ENCODE peak calls at places on chromosome 22, in five cellular contexts. W is GM19239; T is H9; H is activated CD4-positive, alpha-beta T cell treated with anti-CD3 and anti-CD28 coated beads, Interleukin-2, amount 50 U/mL, for 24 hours; S is DND-41. Z is an unnamed sample.
A peak's percentile ranks its signal among the peaks of the same experiment; 100 is the strongest.

GRCh38 chr22:27008454-27008853 is 351.1 kb downstream of the MIAT start:
- DNase-seq in T (no peak), H (no peak), W (no peak), S (no peak), Z (no peak)

GRCh38 chr22:23233746-23234408 is 53.6 kb downstream of the BCR start:
- DNase-seq in S (no peak), W (no peak), H (no peak), T (no peak), Z (peak; percentile 46)

GRCh38 chr22:24961217-24961844 is 8.8 kb downstream of the KIAA1671 start:
- DNase-seq in W (no peak), T (no peak), H (no peak), S (no peak), Z (no peak)

GRCh38 chr22:49480896-49481650 is 346.6 kb downstream of the BRD1 start:
- DNase-seq in H (no peak), S (no peak), W (no peak), T (no peak), Z (no peak)

GRCh38 chr22:19121631-19122142 is 525 bp downstream of the DGCR2 start:
- DNase-seq in H (peak; percentile 21), W (peak; percentile 33), T (peak; percentile 53), S (peak; percentile 40), Z (peak; percentile 29)

GRCh38 chr22:50507421-50507990 is at the start of gene LMF2:
- DNase-seq in S (peak; percentile 93), W (peak; percentile 99), T (no peak), H (peak; percentile 91), Z (no peak)

GRCh38 chr22:46979506-46979905 is 217.1 kb downstream of the TBC1D22A start:
- DNase-seq in W (no peak), S (no peak), H (no peak), T (no peak), Z (no peak)

GRCh38 chr22:38103641-38104040 is 6.8 kb downstream of the BAIAP2L2 start:
- DNase-seq in H (no peak), T (no peak), W (no peak), S (no peak), Z (no peak)

GRCh38 chr22:22201185-22201924 is 43.2 kb upstream of the VPREB1 start:
- DNase-seq in S (peak; percentile 84), H (peak; percentile 50), W (peak; percentile 50), T (peak; percentile 60), Z (peak; percentile 71)

GRCh38 chr22:46115388-46115678 is 35.0 kb upstream of the PPARA start:
- DNase-seq in H (no peak), T (no peak), S (no peak), W (no peak), Z (no peak)

GRCh38 chr22:31348766-31349165 is 2.6 kb upstream of the PATZ1 start:
- DNase-seq in W (no peak), S (no peak), T (no peak), H (no peak), Z (no peak)

GRCh38 chr22:40668611-40669390 is 10.5 kb upstream of the MCHR1 start:
- DNase-seq in S (no peak), T (no peak), W (no peak), H (no peak), Z (peak; percentile 62)

GRCh38 chr22:17477401-17477833 is 85.9 kb upstream of the SLC25A18 start:
- DNase-seq in S (no peak), W (no peak), T (no peak), H (no peak), Z (peak; percentile 40)

GRCh38 chr22:30885001-30885366 is 83.6 kb downstream of the MORC2 start:
- DNase-seq in S (no peak), W (no peak), H (no peak), T (no peak), Z (no peak)

GRCh38 chr22:39502789-39503464 is 837 bp downstream of the MIEF1 start:
- DNase-seq in H (no peak), W (no peak), S (no peak), T (no peak), Z (peak; percentile 57)

GRCh38 chr22:42258126-42258525 is 12.3 kb downstream of the TCF20 start:
- DNase-seq in S (no peak), H (no peak), W (no peak), T (no peak), Z (no peak)

GRCh38 chr22:45602824-45603301 is 68.8 kb upstream of the ATXN10 start:
- DNase-seq in H (no peak), W (no peak), S (peak; percentile 41), T (peak; percentile 94), Z (peak; percentile 51)

GRCh38 chr22:41242396-41243117 is 1.8 kb upstream of the CHADL start:
- DNase-seq in T (no peak), S (no peak), H (no peak), W (no peak), Z (no peak)

Z was measured in choroid plexus epithelial cell.